ENCODE peak calls at places on chromosomes 2 and 18, in nine cellular contexts. Z is GM23338; B is SK-N-SH treated with all-trans-retinoic acid at 6 μM for 48 hours; A is naive B cell; G is activated CD8-positive, alpha-beta T cell treated with anti-CD3 and anti-CD28 coated beads, Interleukin-2, amount 10 ng/mL, durations not matched to agents 7 days and 5 days; X is heart right ventricle; W is activated naive CD4-positive, alpha-beta T cell treated with anti-CD3 and anti-CD28 coated beads, Interleukin-2, amount 50 U/mL, for 72 hours; P is effector memory CD8-positive, alpha-beta T cell; V is HepG2. L is an unnamed sample.

GRCh38 chr2:199907008-199907714 is 3.9 kb upstream of the C2orf69 start:
- ATAC-seq in B (no peak), Z (no peak), G (no peak), A (no peak), P (no peak), W (no peak), V (no peak), X (no peak), L (no peak)

GRCh38 chr2:56580242-56580641 is 396.5 kb downstream of the CCDC85A start:
- ATAC-seq in P (no peak), Z (no peak), G (no peak), B (peak), X (no peak), W (no peak), A (no peak), V (no peak), L (no peak)

GRCh38 chr2:119746836-119747235 is 12.9 kb upstream of the PTPN4 start:
- ATAC-seq in V (no peak), A (no peak), P (no peak), B (peak), G (no peak), W (no peak), X (no peak), Z (peak), L (no peak)

GRCh38 chr2:191302459-191303155 is 57.4 kb downstream of the MYO1B start:
- ATAC-seq in V (peak), W (no peak), B (peak), A (peak), Z (peak), X (no peak), G (no peak), P (peak), L (no peak)

GRCh38 chr2:241984271-241984655 is 114.7 kb downstream of the RTP5 start:
- ATAC-seq in V (no peak), X (no peak), A (no peak), G (no peak), W (no peak), P (no peak), Z (no peak), B (no peak), L (no peak)

GRCh38 chr18:23330423-23330822 is 122.7 kb upstream of the RIOK3 start:
- ATAC-seq in P (no peak), V (no peak), B (no peak), W (no peak), Z (no peak), A (peak), G (no peak), X (no peak), L (no peak)

GRCh38 chr2:19609266-19609665 is 250.8 kb upstream of the OSR1 start:
- ATAC-seq in X (no peak), P (no peak), W (no peak), G (no peak), Z (no peak), B (no peak), A (no peak), V (peak), L (no peak)

GRCh38 chr2:60553496-60553991 is at the start of gene BCL11A:
- ATAC-seq in G (no peak), V (no peak), Z (peak), B (peak), X (peak), W (no peak), P (no peak), A (peak), L (no peak)

GRCh38 chr18:58254873-58255511 is 211.0 kb downstream of the NEDD4L start:
- ATAC-seq in B (no peak), G (no peak), Z (peak), P (no peak), A (no peak), X (peak), W (no peak), V (no peak), L (no peak)

GRCh38 chr18:23967321-23968089 is 47.0 kb upstream of the TTC39C start:
- ATAC-seq in Z (no peak), B (no peak), W (peak), P (peak), A (peak), X (no peak), V (no peak), G (peak), L (peak)

GRCh38 chr2:118061135-118061955 is 26.9 kb upstream of the INSIG2 start:
- ATAC-seq in X (no peak), A (peak), W (no peak), P (no peak), G (no peak), B (peak), Z (peak), V (peak), L (no peak)

GRCh38 chr2:227607969-227608368 is 6.7 kb downstream of the SCYGR3 start:
- ATAC-seq in X (no peak), A (no peak), V (no peak), P (no peak), W (no peak), G (no peak), Z (no peak), B (peak), L (no peak)

GRCh38 chr2:24272161-24272802 is 88.1 kb downstream of the ITSN2 start:
- ATAC-seq in G (no peak), V (no peak), P (no peak), A (no peak), Z (no peak), X (no peak), W (no peak), B (no peak), L (no peak)

GRCh38 chr2:40155728-40156127 is 296.2 kb downstream of the SLC8A1 start:
- ATAC-seq in B (no peak), Z (no peak), W (no peak), P (no peak), V (no peak), A (no peak), X (no peak), G (no peak), L (no peak)

GRCh38 chr2:71426721-71427120 is 26.6 kb upstream of the DYSF start:
- ATAC-seq in G (no peak), B (no peak), W (no peak), X (no peak), P (no peak), A (no peak), Z (no peak), V (no peak), L (no peak)

GRCh38 chr2:208541982-208542464 is 135.4 kb downstream of the PTH2R start:
- ATAC-seq in G (no peak), P (no peak), B (no peak), A (no peak), X (no peak), W (no peak), V (no peak), Z (no peak), L (no peak)

GRCh38 chr2:160993543-160994090 is 166.6 kb upstream of the TANK start:
- ATAC-seq in G (no peak), Z (no peak), P (no peak), W (no peak), X (peak), A (no peak), V (peak), B (no peak), L (no peak)

GRCh38 chr2:96954490-96954846 is 31.9 kb downstream of the FAM178B start:
- ATAC-seq in G (peak), V (no peak), P (peak), B (no peak), W (peak), X (no peak), A (peak), Z (no peak), L (peak)

GRCh38 chr2:65396348-65397026 is 35.9 kb downstream of the SPRED2 start:
- ATAC-seq in G (no peak), Z (no peak), W (no peak), B (no peak), V (peak), X (no peak), P (no peak), A (peak), L (no peak)

GRCh38 chr2:212173331-212173730 is 365.3 kb downstream of the ERBB4 start:
- ATAC-seq in G (no peak), V (no peak), X (no peak), P (no peak), W (no peak), Z (no peak), B (no peak), A (no peak), L (no peak)

GRCh38 chr2:12787891-12788783 is 71.4 kb downstream of the TRIB2 start:
- ATAC-seq in X (peak), P (no peak), Z (no peak), W (no peak), A (no peak), B (no peak), V (no peak), G (no peak), L (no peak)

GRCh38 chr2:165634282-165634681 is 159.8 kb downstream of the GALNT3 start:
- ATAC-seq in W (no peak), X (no peak), B (peak), Z (peak), A (no peak), P (no peak), G (no peak), V (no peak), L (no peak)

GRCh38 chr18:28365406-28365805 is 188.5 kb upstream of the CDH2 start:
- ATAC-seq in P (no peak), B (peak), A (no peak), Z (no peak), G (no peak), W (no peak), X (no peak), V (no peak), L (no peak)

GRCh38 chr2:186570587-186570986 is 19.3 kb upstream of the ITGAV start:
- ATAC-seq in P (no peak), A (no peak), W (no peak), B (peak), X (no peak), G (no peak), V (peak), Z (peak), L (no peak)

GRCh38 chr2:15714609-15715008 is 122.9 kb downstream of the DDX1 start:
- ATAC-seq in P (no peak), W (no peak), X (no peak), Z (no peak), G (no peak), A (no peak), V (no peak), B (no peak), L (no peak)

GRCh38 chr2:44135771-44136170 is 32.9 kb upstream of the PPM1B start:
- ATAC-seq in Z (peak), A (no peak), X (no peak), V (no peak), W (no peak), G (no peak), P (no peak), B (no peak), L (no peak)

GRCh38 chr2:100059638-100060037 is 82.8 kb downstream of the AFF3 start:
- ATAC-seq in P (no peak), X (no peak), W (no peak), V (no peak), Z (no peak), B (no peak), G (no peak), A (no peak), L (no peak)

GRCh38 chr2:2664989-2665833 is 334.1 kb upstream of the MYT1L start:
- ATAC-seq in X (no peak), W (no peak), G (no peak), P (no peak), A (no peak), Z (peak), V (peak), B (no peak), L (no peak)

GRCh38 chr18:70331456-70332097 is 42.7 kb downstream of the SOCS6 start:
- ATAC-seq in B (no peak), X (no peak), G (no peak), V (peak), A (no peak), P (no peak), W (no peak), Z (no peak), L (no peak)

GRCh38 chr2:1656326-1656960 is 87.9 kb downstream of the PXDN start:
- ATAC-seq in B (no peak), G (no peak), V (no peak), Z (peak), A (no peak), P (no peak), W (no peak), X (no peak), L (no peak)

L was measured in activated CD4-positive, CD25-positive, alpha-beta regulatory T cell treated with anti-CD3 and anti-CD28 coated beads, Interleukin-2, amount 50 U/mL, for 24 hours.